ENCODE peak calls at places on chromosomes 4 and X, in six cellular contexts. One of them, this sample, is unnamed.

GRCh38 chr4:39621582-39621981 is 17.1 kb downstream of the SMIM14 start:
- DNase-seq in bronchial epithelial cell: peak
- DNase-seq in NCI-H345: no peak
- DNase-seq in NCI-H2171: no peak
- DNase-seq in A172: peak
- DNase-seq in MM.1S: no peak
- DNase-seq in this sample: no peak

GRCh38 chr4:1369484-1370079 is 22.6 kb downstream of the UVSSA start:
- DNase-seq in bronchial epithelial cell: no peak
- DNase-seq in NCI-H345: no peak
- DNase-seq in NCI-H2171: no peak
- DNase-seq in A172: no peak
- DNase-seq in MM.1S: no peak
- DNase-seq in this sample: no peak

GRCh38 chrX:133921764-133922389 is 63.5 kb downstream of the GPC3 start:
- DNase-seq in bronchial epithelial cell: peak
- DNase-seq in NCI-H345: peak
- DNase-seq in NCI-H2171: peak
- DNase-seq in A172: peak
- DNase-seq in MM.1S: peak
- DNase-seq in this sample: peak

GRCh38 chr4:88989990-88990389 is 67.0 kb downstream of the FAM13A start:
- DNase-seq in bronchial epithelial cell: no peak
- DNase-seq in NCI-H345: no peak
- DNase-seq in NCI-H2171: no peak
- DNase-seq in A172: no peak
- DNase-seq in MM.1S: no peak
- DNase-seq in this sample: peak

GRCh38 chr4:71595576-71596108 is 188.2 kb downstream of the GC start:
- DNase-seq in bronchial epithelial cell: peak
- DNase-seq in NCI-H345: peak
- DNase-seq in NCI-H2171: peak
- DNase-seq in A172: no peak
- DNase-seq in MM.1S: no peak
- DNase-seq in this sample: no peak

GRCh38 chr4:40570348-40571077 is 59.2 kb downstream of the RBM47 start:
- DNase-seq in bronchial epithelial cell: no peak
- DNase-seq in NCI-H345: no peak
- DNase-seq in NCI-H2171: no peak
- DNase-seq in A172: no peak
- DNase-seq in MM.1S: no peak
- DNase-seq in this sample: no peak

GRCh38 chr4:15912236-15912635 is 26.3 kb downstream of the FGFBP1 start:
- DNase-seq in bronchial epithelial cell: no peak
- DNase-seq in NCI-H345: no peak
- DNase-seq in NCI-H2171: no peak
- DNase-seq in A172: no peak
- DNase-seq in MM.1S: no peak
- DNase-seq in this sample: no peak

GRCh38 chr4:11719879-11720278 is 291.2 kb upstream of the HS3ST1 start:
- DNase-seq in bronchial epithelial cell: peak
- DNase-seq in NCI-H345: no peak
- DNase-seq in NCI-H2171: no peak
- DNase-seq in A172: no peak
- DNase-seq in MM.1S: no peak
- DNase-seq in this sample: no peak

GRCh38 chrX:153775631-153776595 is 4.9 kb upstream of the SRPK3 start:
- DNase-seq in bronchial epithelial cell: no peak
- DNase-seq in NCI-H345: no peak
- DNase-seq in NCI-H2171: no peak
- DNase-seq in A172: no peak
- DNase-seq in MM.1S: no peak
- DNase-seq in this sample: no peak

GRCh38 chr4:1362046-1362445 is 15.0 kb downstream of the UVSSA start:
- DNase-seq in bronchial epithelial cell: no peak
- DNase-seq in NCI-H345: no peak
- DNase-seq in NCI-H2171: no peak
- DNase-seq in A172: no peak
- DNase-seq in MM.1S: no peak
- DNase-seq in this sample: no peak

GRCh38 chr4:56469489-56470210 is 2.2 kb downstream of the SRP72 start:
- DNase-seq in bronchial epithelial cell: no peak
- DNase-seq in NCI-H345: no peak
- DNase-seq in NCI-H2171: no peak
- DNase-seq in A172: no peak
- DNase-seq in MM.1S: no peak
- DNase-seq in this sample: no peak

GRCh38 chr4:151674804-151675290 is 86.0 kb downstream of the GATB start:
- DNase-seq in bronchial epithelial cell: peak
- DNase-seq in NCI-H345: no peak
- DNase-seq in NCI-H2171: peak
- DNase-seq in A172: no peak
- DNase-seq in MM.1S: no peak
- DNase-seq in this sample: no peak

GRCh38 chr4:53804719-53805118 is 213.4 kb upstream of the LNX1 start:
- DNase-seq in bronchial epithelial cell: peak
- DNase-seq in NCI-H345: no peak
- DNase-seq in NCI-H2171: no peak
- DNase-seq in A172: peak
- DNase-seq in MM.1S: peak
- DNase-seq in this sample: no peak

GRCh38 chr4:1469596-1470392 is 63.6 kb upstream of the NKX1-1 start:
- DNase-seq in bronchial epithelial cell: peak
- DNase-seq in NCI-H345: no peak
- DNase-seq in NCI-H2171: no peak
- DNase-seq in A172: peak
- DNase-seq in MM.1S: no peak
- DNase-seq in this sample: no peak

GRCh38 chr4:150591284-150591874 is 9.4 kb downstream of the MAB21L2 start:
- DNase-seq in bronchial epithelial cell: no peak
- DNase-seq in NCI-H345: peak
- DNase-seq in NCI-H2171: no peak
- DNase-seq in A172: no peak
- DNase-seq in MM.1S: no peak
- DNase-seq in this sample: peak

GRCh38 chrX:155745792-155746191 is 133.0 kb upstream of the TMLHE start:
- DNase-seq in bronchial epithelial cell: peak
- DNase-seq in NCI-H345: peak
- DNase-seq in NCI-H2171: no peak
- DNase-seq in A172: peak
- DNase-seq in MM.1S: no peak
- DNase-seq in this sample: no peak

GRCh38 chrX:77446840-77447239 is 349 bp upstream of the FGF16 start:
- DNase-seq in bronchial epithelial cell: no peak
- DNase-seq in NCI-H345: no peak
- DNase-seq in NCI-H2171: no peak
- DNase-seq in A172: no peak
- DNase-seq in MM.1S: no peak
- DNase-seq in this sample: no peak

GRCh38 chr4:76748649-76749048 is 149.3 kb downstream of the SOWAHB start:
- DNase-seq in bronchial epithelial cell: peak
- DNase-seq in NCI-H345: peak
- DNase-seq in NCI-H2171: no peak
- DNase-seq in A172: peak
- DNase-seq in MM.1S: peak
- DNase-seq in this sample: no peak

GRCh38 chr4:154329268-154329858 is 162.2 kb downstream of the DCHS2 start:
- DNase-seq in bronchial epithelial cell: peak
- DNase-seq in NCI-H345: no peak
- DNase-seq in NCI-H2171: no peak
- DNase-seq in A172: peak
- DNase-seq in MM.1S: peak
- DNase-seq in this sample: no peak

GRCh38 chr4:123288309-123289025 is 108.1 kb upstream of the SPRY1 start:
- DNase-seq in bronchial epithelial cell: no peak
- DNase-seq in NCI-H345: no peak
- DNase-seq in NCI-H2171: no peak
- DNase-seq in A172: no peak
- DNase-seq in MM.1S: peak
- DNase-seq in this sample: no peak

GRCh38 chr4:52032005-52032404 is 6.1 kb downstream of the SGCB start:
- DNase-seq in bronchial epithelial cell: no peak
- DNase-seq in NCI-H345: no peak
- DNase-seq in NCI-H2171: no peak
- DNase-seq in A172: no peak
- DNase-seq in MM.1S: no peak
- DNase-seq in this sample: no peak

GRCh38 chrX:9562851-9563250 is 98.0 kb downstream of the TBL1X start:
- DNase-seq in bronchial epithelial cell: peak
- DNase-seq in NCI-H345: no peak
- DNase-seq in NCI-H2171: no peak
- DNase-seq in A172: peak
- DNase-seq in MM.1S: no peak
- DNase-seq in this sample: no peak

GRCh38 chr4:110533940-110534339 is 58.0 kb downstream of the ENPEP start:
- DNase-seq in bronchial epithelial cell: peak
- DNase-seq in NCI-H345: peak
- DNase-seq in NCI-H2171: no peak
- DNase-seq in A172: peak
- DNase-seq in MM.1S: peak
- DNase-seq in this sample: no peak

GRCh38 chrX:68084765-68085164 is 348.5 kb downstream of the OPHN1 start:
- DNase-seq in bronchial epithelial cell: peak
- DNase-seq in NCI-H345: no peak
- DNase-seq in NCI-H2171: no peak
- DNase-seq in A172: no peak
- DNase-seq in MM.1S: no peak
- DNase-seq in this sample: no peak

GRCh38 chr4:147057631-147057980 is 111.9 kb upstream of the TTC29 start:
- DNase-seq in bronchial epithelial cell: peak
- DNase-seq in NCI-H345: no peak
- DNase-seq in NCI-H2171: no peak
- DNase-seq in A172: peak
- DNase-seq in MM.1S: no peak
- DNase-seq in this sample: no peak

GRCh38 chrX:140815868-140816267 is 106.3 kb downstream of the LINC00632 start:
- DNase-seq in bronchial epithelial cell: peak
- DNase-seq in NCI-H345: no peak
- DNase-seq in NCI-H2171: no peak
- DNase-seq in A172: peak
- DNase-seq in MM.1S: no peak
- DNase-seq in this sample: no peak

GRCh38 chr4:89283226-89283974 is 24.2 kb downstream of the GPRIN3 start:
- DNase-seq in bronchial epithelial cell: peak
- DNase-seq in NCI-H345: no peak
- DNase-seq in NCI-H2171: no peak
- DNase-seq in A172: peak
- DNase-seq in MM.1S: no peak
- DNase-seq in this sample: no peak

GRCh38 chr4:83782591-83782990 is 246.7 kb downstream of the GPAT3 start:
- DNase-seq in bronchial epithelial cell: peak
- DNase-seq in NCI-H345: no peak
- DNase-seq in NCI-H2171: no peak
- DNase-seq in A172: no peak
- DNase-seq in MM.1S: no peak
- DNase-seq in this sample: no peak

GRCh38 chrX:125826080-125826479 is 340.0 kb downstream of the DCAF12L2 start:
- DNase-seq in bronchial epithelial cell: no peak
- DNase-seq in NCI-H345: no peak
- DNase-seq in NCI-H2171: no peak
- DNase-seq in A172: no peak
- DNase-seq in MM.1S: peak
- DNase-seq in this sample: no peak

GRCh38 chrX:92230628-92231027 is 451.5 kb downstream of the PCDH11X start:
- DNase-seq in bronchial epithelial cell: no peak
- DNase-seq in NCI-H345: no peak
- DNase-seq in NCI-H2171: no peak
- DNase-seq in A172: no peak
- DNase-seq in MM.1S: no peak
- DNase-seq in this sample: no peak

GRCh38 chr4:189124149-189124758 is 816.4 kb upstream of the FRG1 start:
- DNase-seq in bronchial epithelial cell: peak
- DNase-seq in NCI-H345: peak
- DNase-seq in NCI-H2171: no peak
- DNase-seq in A172: peak
- DNase-seq in MM.1S: peak
- DNase-seq in this sample: no peak

GRCh38 chrX:133994576-133994975 is 9.2 kb upstream of the GPC3 start:
- DNase-seq in bronchial epithelial cell: no peak
- DNase-seq in NCI-H345: no peak
- DNase-seq in NCI-H2171: no peak
- DNase-seq in A172: no peak
- DNase-seq in MM.1S: no peak
- DNase-seq in this sample: no peak

This sample was measured in NCI-H446.